ENCODE peak calls at places on chromosomes 3 and 15, in four cellular contexts. One of them, this sample, is unnamed.
A peak's percentile ranks its signal among the peaks of the same experiment; 100 is the strongest.

GRCh38 chr3:49132437-49133225 is at the start of gene LAMB2:
- DNase-seq in dorsolateral prefrontal cortex: peak; percentile 68
- DNase-seq in activated B cell treated with CpG ODN at 0.5 μM for 24 hours: no peak
- DNase-seq in suprapubic skin: peak; percentile 84
- DNase-seq in this sample: peak; percentile 61

GRCh38 chr15:98881526-98882517 is 125.8 kb downstream of the PGPEP1L start:
- DNase-seq in suprapubic skin: no peak
- DNase-seq in activated B cell treated with CpG ODN at 0.5 μM for 24 hours: no peak
- DNase-seq in dorsolateral prefrontal cortex: no peak
- DNase-seq in this sample: no peak

GRCh38 chr3:113441051-113441770 is at the start of gene CFAP44:
- DNase-seq in suprapubic skin: peak; percentile 80
- DNase-seq in dorsolateral prefrontal cortex: peak; percentile 58
- DNase-seq in activated B cell treated with CpG ODN at 0.5 μM for 24 hours: peak; percentile 48
- DNase-seq in this sample: peak; percentile 70

GRCh38 chr15:82530006-82530405 is 10.3 kb downstream of the RPS17 start:
- DNase-seq in suprapubic skin: no peak
- DNase-seq in dorsolateral prefrontal cortex: no peak
- DNase-seq in activated B cell treated with CpG ODN at 0.5 μM for 24 hours: no peak
- DNase-seq in this sample: no peak

GRCh38 chr15:32781781-32782180 is 64.0 kb downstream of the GREM1 start:
- DNase-seq in suprapubic skin: no peak
- DNase-seq in activated B cell treated with CpG ODN at 0.5 μM for 24 hours: no peak
- DNase-seq in dorsolateral prefrontal cortex: no peak
- DNase-seq in this sample: no peak

GRCh38 chr15:68644088-68644904 is 65.5 kb downstream of the CORO2B start:
- DNase-seq in dorsolateral prefrontal cortex: no peak
- DNase-seq in suprapubic skin: no peak
- DNase-seq in activated B cell treated with CpG ODN at 0.5 μM for 24 hours: no peak
- DNase-seq in this sample: no peak

GRCh38 chr3:139319428-139320402 is 24.1 kb upstream of the MRPS22 start:
- DNase-seq in dorsolateral prefrontal cortex: no peak
- DNase-seq in activated B cell treated with CpG ODN at 0.5 μM for 24 hours: no peak
- DNase-seq in suprapubic skin: peak; percentile 67
- DNase-seq in this sample: no peak

GRCh38 chr3:155604126-155604525 is 140.7 kb downstream of the PLCH1 start:
- DNase-seq in activated B cell treated with CpG ODN at 0.5 μM for 24 hours: no peak
- DNase-seq in suprapubic skin: no peak
- DNase-seq in dorsolateral prefrontal cortex: no peak
- DNase-seq in this sample: no peak

GRCh38 chr3:155497930-155498647 is 204.6 kb upstream of the STRIT1 start:
- DNase-seq in suprapubic skin: no peak
- DNase-seq in activated B cell treated with CpG ODN at 0.5 μM for 24 hours: no peak
- DNase-seq in dorsolateral prefrontal cortex: no peak
- DNase-seq in this sample: no peak

GRCh38 chr15:31325976-31326728 is 483 bp upstream of the KLF13 start:
- DNase-seq in suprapubic skin: peak; percentile 99
- DNase-seq in dorsolateral prefrontal cortex: peak; percentile 95
- DNase-seq in activated B cell treated with CpG ODN at 0.5 μM for 24 hours: peak; percentile 100
- DNase-seq in this sample: peak; percentile 98

GRCh38 chr3:162777118-162777517 is 1280.5 kb downstream of the OTOL1 start:
- DNase-seq in suprapubic skin: no peak
- DNase-seq in dorsolateral prefrontal cortex: no peak
- DNase-seq in activated B cell treated with CpG ODN at 0.5 μM for 24 hours: no peak
- DNase-seq in this sample: no peak

GRCh38 chr3:118478706-118479276 is 555.9 kb downstream of the IGSF11 start:
- DNase-seq in dorsolateral prefrontal cortex: no peak
- DNase-seq in suprapubic skin: no peak
- DNase-seq in activated B cell treated with CpG ODN at 0.5 μM for 24 hours: no peak
- DNase-seq in this sample: no peak

GRCh38 chr3:65820600-65820999 is 218.1 kb downstream of the MAGI1 start:
- DNase-seq in activated B cell treated with CpG ODN at 0.5 μM for 24 hours: no peak
- DNase-seq in suprapubic skin: no peak
- DNase-seq in dorsolateral prefrontal cortex: no peak
- DNase-seq in this sample: no peak

GRCh38 chr3:106349191-106349881 is 480.5 kb upstream of the CBLB start:
- DNase-seq in suprapubic skin: no peak
- DNase-seq in dorsolateral prefrontal cortex: no peak
- DNase-seq in activated B cell treated with CpG ODN at 0.5 μM for 24 hours: no peak
- DNase-seq in this sample: no peak

GRCh38 chr3:124246366-124246765 is 254.4 kb upstream of the ROPN1 start:
- DNase-seq in activated B cell treated with CpG ODN at 0.5 μM for 24 hours: no peak
- DNase-seq in dorsolateral prefrontal cortex: no peak
- DNase-seq in suprapubic skin: no peak
- DNase-seq in this sample: no peak

GRCh38 chr3:61954097-61954528 is 392.7 kb downstream of the PTPRG start:
- DNase-seq in suprapubic skin: no peak
- DNase-seq in activated B cell treated with CpG ODN at 0.5 μM for 24 hours: no peak
- DNase-seq in dorsolateral prefrontal cortex: no peak
- DNase-seq in this sample: no peak

GRCh38 chr3:97245201-97245910 is 431.0 kb downstream of the EPHA6 start:
- DNase-seq in dorsolateral prefrontal cortex: no peak
- DNase-seq in activated B cell treated with CpG ODN at 0.5 μM for 24 hours: no peak
- DNase-seq in suprapubic skin: no peak
- DNase-seq in this sample: no peak

GRCh38 chr3:129347446-129347845 is 68.8 kb downstream of the HMCES start:
- DNase-seq in suprapubic skin: no peak
- DNase-seq in activated B cell treated with CpG ODN at 0.5 μM for 24 hours: no peak
- DNase-seq in dorsolateral prefrontal cortex: no peak
- DNase-seq in this sample: peak; percentile 30

GRCh38 chr3:12138044-12138443 is 20.7 kb downstream of the TIMP4 start:
- DNase-seq in activated B cell treated with CpG ODN at 0.5 μM for 24 hours: no peak
- DNase-seq in dorsolateral prefrontal cortex: no peak
- DNase-seq in suprapubic skin: peak; percentile 65
- DNase-seq in this sample: peak; percentile 51

GRCh38 chr15:96270581-96271172 is 59.8 kb upstream of the NR2F2 start:
- DNase-seq in dorsolateral prefrontal cortex: no peak
- DNase-seq in suprapubic skin: no peak
- DNase-seq in activated B cell treated with CpG ODN at 0.5 μM for 24 hours: no peak
- DNase-seq in this sample: no peak

GRCh38 chr3:168220609-168221008 is 124.9 kb upstream of the GOLIM4 start:
- DNase-seq in activated B cell treated with CpG ODN at 0.5 μM for 24 hours: no peak
- DNase-seq in suprapubic skin: no peak
- DNase-seq in dorsolateral prefrontal cortex: peak; percentile 29
- DNase-seq in this sample: no peak

GRCh38 chr3:100002599-100003350 is 111.5 kb downstream of the FILIP1L start:
- DNase-seq in dorsolateral prefrontal cortex: no peak
- DNase-seq in suprapubic skin: no peak
- DNase-seq in activated B cell treated with CpG ODN at 0.5 μM for 24 hours: no peak
- DNase-seq in this sample: no peak

GRCh38 chr3:72137865-72138861 is 353.2 kb upstream of the PROK2 start:
- DNase-seq in dorsolateral prefrontal cortex: no peak
- DNase-seq in activated B cell treated with CpG ODN at 0.5 μM for 24 hours: no peak
- DNase-seq in suprapubic skin: no peak
- DNase-seq in this sample: no peak

GRCh38 chr15:51030649-51031316 is 63.9 kb downstream of the TNFAIP8L3 start:
- DNase-seq in suprapubic skin: no peak
- DNase-seq in activated B cell treated with CpG ODN at 0.5 μM for 24 hours: no peak
- DNase-seq in dorsolateral prefrontal cortex: no peak
- DNase-seq in this sample: no peak

GRCh38 chr3:157499342-157499963 is 3.8 kb downstream of the VEPH1 start:
- DNase-seq in dorsolateral prefrontal cortex: no peak
- DNase-seq in activated B cell treated with CpG ODN at 0.5 μM for 24 hours: no peak
- DNase-seq in suprapubic skin: peak; percentile 82
- DNase-seq in this sample: no peak

GRCh38 chr3:126353694-126354321 is 3.4 kb downstream of the KLF15 start:
- DNase-seq in dorsolateral prefrontal cortex: peak; percentile 25
- DNase-seq in activated B cell treated with CpG ODN at 0.5 μM for 24 hours: no peak
- DNase-seq in suprapubic skin: peak; percentile 63
- DNase-seq in this sample: peak; percentile 33

GRCh38 chr3:160725326-160725725 is 30.7 kb upstream of the PPM1L start:
- DNase-seq in dorsolateral prefrontal cortex: no peak
- DNase-seq in activated B cell treated with CpG ODN at 0.5 μM for 24 hours: no peak
- DNase-seq in suprapubic skin: no peak
- DNase-seq in this sample: no peak

GRCh38 chr15:40340740-40341400 is at the start of gene CCDC9B:
- DNase-seq in activated B cell treated with CpG ODN at 0.5 μM for 24 hours: no peak
- DNase-seq in suprapubic skin: peak; percentile 94
- DNase-seq in dorsolateral prefrontal cortex: peak; percentile 87
- DNase-seq in this sample: peak; percentile 77

GRCh38 chr3:140292154-140292553 is 357.2 kb downstream of the CLSTN2 start:
- DNase-seq in dorsolateral prefrontal cortex: no peak
- DNase-seq in suprapubic skin: no peak
- DNase-seq in activated B cell treated with CpG ODN at 0.5 μM for 24 hours: no peak
- DNase-seq in this sample: no peak

GRCh38 chr15:75195122-75195765 is 6.4 kb upstream of the C15orf39 start:
- DNase-seq in dorsolateral prefrontal cortex: no peak
- DNase-seq in activated B cell treated with CpG ODN at 0.5 μM for 24 hours: no peak
- DNase-seq in suprapubic skin: no peak
- DNase-seq in this sample: no peak

GRCh38 chr15:45169608-45170480 is 17.9 kb downstream of the SHF start:
- DNase-seq in activated B cell treated with CpG ODN at 0.5 μM for 24 hours: no peak
- DNase-seq in suprapubic skin: no peak
- DNase-seq in dorsolateral prefrontal cortex: no peak
- DNase-seq in this sample: no peak

GRCh38 chr3:105255351-105255750 is 111.4 kb upstream of the ALCAM start:
- DNase-seq in dorsolateral prefrontal cortex: no peak
- DNase-seq in activated B cell treated with CpG ODN at 0.5 μM for 24 hours: no peak
- DNase-seq in suprapubic skin: no peak
- DNase-seq in this sample: no peak

GRCh38 chr3:139653582-139653981 is 24.2 kb downstream of the NMNAT3 start:
- DNase-seq in dorsolateral prefrontal cortex: no peak
- DNase-seq in activated B cell treated with CpG ODN at 0.5 μM for 24 hours: no peak
- DNase-seq in suprapubic skin: peak; percentile 81
- DNase-seq in this sample: no peak

GRCh38 chr15:40437754-40438687 is 2.7 kb upstream of the BAHD1 start:
- DNase-seq in activated B cell treated with CpG ODN at 0.5 μM for 24 hours: no peak
- DNase-seq in dorsolateral prefrontal cortex: no peak
- DNase-seq in suprapubic skin: no peak
- DNase-seq in this sample: no peak

GRCh38 chr15:101107625-101108457 is 144.0 kb downstream of the CHSY1 start:
- DNase-seq in activated B cell treated with CpG ODN at 0.5 μM for 24 hours: no peak
- DNase-seq in suprapubic skin: no peak
- DNase-seq in dorsolateral prefrontal cortex: no peak
- DNase-seq in this sample: no peak
- TF ChIP-seq CTCF in activated B cell treated with CpG ODN at 0.5 μM for 24 hours: no peak
- TF ChIP-seq CTCF in suprapubic skin: no peak
- TF ChIP-seq CTCF in dorsolateral prefrontal cortex: no peak
- TF ChIP-seq CTCF in this sample: no peak

GRCh38 chr15:52759969-52760368 is 30.2 kb downstream of the ONECUT1 start:
- DNase-seq in activated B cell treated with CpG ODN at 0.5 μM for 24 hours: no peak
- DNase-seq in dorsolateral prefrontal cortex: no peak
- DNase-seq in suprapubic skin: no peak
- DNase-seq in this sample: no peak
- TF ChIP-seq CTCF in activated B cell treated with CpG ODN at 0.5 μM for 24 hours: no peak
- TF ChIP-seq CTCF in dorsolateral prefrontal cortex: no peak
- TF ChIP-seq CTCF in suprapubic skin: no peak
- TF ChIP-seq CTCF in this sample: no peak

GRCh38 chr15:53716909-53717878 is 42.3 kb downstream of the WDR72 start:
- DNase-seq in dorsolateral prefrontal cortex: no peak
- DNase-seq in activated B cell treated with CpG ODN at 0.5 μM for 24 hours: no peak
- DNase-seq in suprapubic skin: no peak
- DNase-seq in this sample: no peak
- TF ChIP-seq CTCF in dorsolateral prefrontal cortex: peak; percentile 42
- TF ChIP-seq CTCF in activated B cell treated with CpG ODN at 0.5 μM for 24 hours: no peak
- TF ChIP-seq CTCF in suprapubic skin: no peak
- TF ChIP-seq CTCF in this sample: no peak

GRCh38 chr3:52891164-52891563 is 6.2 kb downstream of the STIMATE start:
- DNase-seq in dorsolateral prefrontal cortex: no peak
- DNase-seq in activated B cell treated with CpG ODN at 0.5 μM for 24 hours: no peak
- DNase-seq in suprapubic skin: no peak
- DNase-seq in this sample: no peak

GRCh38 chr3:52891615-52892081 is 5.7 kb downstream of the STIMATE start:
- DNase-seq in suprapubic skin: no peak
- DNase-seq in dorsolateral prefrontal cortex: no peak
- DNase-seq in activated B cell treated with CpG ODN at 0.5 μM for 24 hours: no peak
- DNase-seq in this sample: peak; percentile 83

GRCh38 chr3:52893723-52894122 is 3.6 kb downstream of the STIMATE start:
- DNase-seq in activated B cell treated with CpG ODN at 0.5 μM for 24 hours: no peak
- DNase-seq in dorsolateral prefrontal cortex: no peak
- DNase-seq in suprapubic skin: no peak
- DNase-seq in this sample: no peak

GRCh38 chr3:52892290-52892624 is 5.1 kb downstream of the STIMATE start:
- DNase-seq in activated B cell treated with CpG ODN at 0.5 μM for 24 hours: no peak
- DNase-seq in dorsolateral prefrontal cortex: no peak
- DNase-seq in suprapubic skin: no peak
- DNase-seq in this sample: no peak

GRCh38 chr3:52892625-52893311 is 4.6 kb downstream of the STIMATE start:
- DNase-seq in activated B cell treated with CpG ODN at 0.5 μM for 24 hours: no peak
- DNase-seq in dorsolateral prefrontal cortex: no peak
- DNase-seq in suprapubic skin: no peak
- DNase-seq in this sample: no peak
- TF ChIP-seq CTCF in activated B cell treated with CpG ODN at 0.5 μM for 24 hours: no peak
- TF ChIP-seq CTCF in dorsolateral prefrontal cortex: no peak
- TF ChIP-seq CTCF in suprapubic skin: no peak
- TF ChIP-seq CTCF in this sample: peak; percentile 2

GRCh38 chr15:101579766-101580165 is 72.4 kb downstream of the TM2D3 start:
- DNase-seq in suprapubic skin: no peak
- DNase-seq in activated B cell treated with CpG ODN at 0.5 μM for 24 hours: no peak
- DNase-seq in dorsolateral prefrontal cortex: no peak
- DNase-seq in this sample: no peak

GRCh38 chr15:101583284-101583683 is 68.9 kb downstream of the TM2D3 start:
- DNase-seq in dorsolateral prefrontal cortex: no peak
- DNase-seq in suprapubic skin: no peak
- DNase-seq in activated B cell treated with CpG ODN at 0.5 μM for 24 hours: no peak
- DNase-seq in this sample: no peak

GRCh38 chr15:101578443-101578894 is 73.7 kb downstream of the TM2D3 start:
- DNase-seq in activated B cell treated with CpG ODN at 0.5 μM for 24 hours: no peak
- DNase-seq in dorsolateral prefrontal cortex: peak; percentile 72
- DNase-seq in suprapubic skin: no peak
- DNase-seq in this sample: no peak
- TF ChIP-seq CTCF in activated B cell treated with CpG ODN at 0.5 μM for 24 hours: no peak
- TF ChIP-seq CTCF in dorsolateral prefrontal cortex: peak; percentile 60
- TF ChIP-seq CTCF in suprapubic skin: no peak
- TF ChIP-seq CTCF in this sample: no peak

GRCh38 chr3:195123196-195123805 is 147.7 kb downstream of the XXYLT1 start:
- DNase-seq in dorsolateral prefrontal cortex: no peak
- DNase-seq in activated B cell treated with CpG ODN at 0.5 μM for 24 hours: no peak
- DNase-seq in suprapubic skin: no peak
- DNase-seq in this sample: no peak
- TF ChIP-seq CTCF in dorsolateral prefrontal cortex: no peak
- TF ChIP-seq CTCF in activated B cell treated with CpG ODN at 0.5 μM for 24 hours: no peak
- TF ChIP-seq CTCF in suprapubic skin: no peak
- TF ChIP-seq CTCF in this sample: no peak

DNA sequence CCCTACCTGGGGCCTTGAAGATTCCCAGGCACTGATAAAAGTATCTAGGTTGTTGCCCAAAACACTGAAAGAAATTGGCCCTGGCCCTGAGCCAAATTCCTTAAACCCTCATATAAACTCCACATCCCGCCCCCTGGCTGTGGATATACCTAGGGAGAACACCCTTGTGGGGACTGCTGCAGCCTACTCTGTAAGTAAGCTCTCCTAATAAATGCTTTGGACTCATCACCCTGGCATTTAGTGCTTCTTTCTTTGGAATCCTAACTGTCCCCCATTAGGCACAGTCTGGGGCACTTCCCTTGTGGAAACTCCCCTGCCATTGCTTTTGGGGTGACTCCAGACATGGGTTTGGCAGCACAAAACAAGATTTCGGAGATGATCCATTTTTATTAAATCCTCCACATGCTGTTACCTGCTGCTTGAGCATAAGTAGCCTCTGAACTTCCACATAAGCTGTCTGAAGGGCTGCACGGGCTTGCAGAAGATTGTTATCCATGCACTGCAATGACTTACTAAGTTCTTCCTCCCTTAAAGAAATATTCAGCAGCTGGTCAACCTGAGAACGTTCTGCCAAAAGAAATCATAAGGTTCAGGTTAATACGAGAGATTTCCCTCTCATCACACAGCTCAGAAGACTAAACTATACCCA is 46.4 kb downstream of the ZNF106 start:
- DNase-seq in activated B cell treated with CpG ODN at 0.5 μM for 24 hours: no peak
- DNase-seq in suprapubic skin: no peak
- DNase-seq in dorsolateral prefrontal cortex: no peak
- DNase-seq in this sample: no peak
- TF ChIP-seq CTCF in activated B cell treated with CpG ODN at 0.5 μM for 24 hours: no peak
- TF ChIP-seq CTCF in suprapubic skin: no peak
- TF ChIP-seq CTCF in dorsolateral prefrontal cortex: no peak
- TF ChIP-seq CTCF in this sample: no peak